ENCODE peak calls at places on chromosomes 2 and 18, in six cellular contexts. U is HCT116, W is stomach, H is endothelial cell of umbilical vein, V is sigmoid colon, Z is GM12891. P is an unnamed sample.

GRCh38 chr2:128041561-128041960 is 13.7 kb upstream of the SAP130 start:
- DNase-seq in H (no peak), V (no peak), W (no peak), U (no peak), Z (no peak), P (no peak)

GRCh38 chr2:73837847-73838585 is 9.3 kb downstream of the STAMBP start:
- DNase-seq in U (no peak), V (no peak), W (no peak), Z (no peak), H (no peak), P (no peak)

GRCh38 chr18:33184178-33184577 is 256.3 kb downstream of the CCDC178 start:
- DNase-seq in U (no peak), V (no peak), H (peak; percentile 69), W (no peak), Z (no peak), P (no peak)

GRCh38 chr2:204187513-204188088 is 251.0 kb downstream of the ICOS start:
- DNase-seq in H (no peak), W (no peak), U (no peak), V (no peak), Z (no peak), P (no peak)

GRCh38 chr2:131039908-131040660 is 53.2 kb downstream of the FAM168B start:
- DNase-seq in W (no peak), Z (no peak), H (no peak), V (peak; percentile 59), U (no peak), P (peak; percentile 82)

GRCh38 chr2:224847431-224847830 is 131.3 kb upstream of the CCDC195 start:
- DNase-seq in H (no peak), W (no peak), V (no peak), Z (no peak), U (no peak), P (no peak)

GRCh38 chr18:23422751-23423418 is 30.2 kb upstream of the RIOK3 start:
- DNase-seq in Z (no peak), W (peak; percentile 57), U (peak; percentile 78), V (no peak), H (no peak), P (peak; percentile 83)

GRCh38 chr2:236768393-236769140 is 198.9 kb downstream of the ACKR3 start:
- DNase-seq in Z (no peak), W (no peak), H (no peak), U (no peak), V (no peak), P (no peak)

GRCh38 chr2:113823729-113824595 is 65.9 kb upstream of the ACTR3 start:
- DNase-seq in H (no peak), W (no peak), U (no peak), V (no peak), Z (no peak), P (no peak)

GRCh38 chr2:162908567-162908966 is 70.0 kb upstream of the KCNH7 start:
- DNase-seq in W (no peak), U (no peak), H (no peak), V (no peak), Z (no peak), P (no peak)

GRCh38 chr2:125408839-125409502 is 1247.0 kb upstream of the GYPC start:
- DNase-seq in Z (no peak), V (no peak), U (no peak), H (no peak), W (no peak), P (no peak)

DNA sequence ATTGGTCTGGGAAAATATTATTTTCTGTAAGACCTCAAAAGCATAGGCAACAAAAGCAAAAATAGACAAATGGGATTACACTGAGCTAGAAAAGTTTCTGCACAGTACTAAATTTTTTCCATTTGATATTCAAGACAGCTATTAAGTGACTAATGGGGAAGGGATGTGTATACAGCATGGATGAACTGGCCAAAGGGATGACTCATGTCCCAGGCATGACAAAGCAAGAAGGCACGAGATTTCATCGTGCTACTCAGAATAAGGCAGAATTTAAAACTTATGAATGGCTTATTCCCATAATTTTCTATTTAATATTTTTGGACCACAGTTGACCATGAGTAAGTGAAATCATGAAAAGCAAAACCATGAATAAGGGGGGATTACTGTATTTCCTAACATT is 1250.1 kb upstream of the GYPC start:
- DNase-seq in V (no peak), U (no peak), H (no peak), W (no peak), Z (no peak), P (no peak)
- TF ChIP-seq POLR2AphosphoS5 in V (peak; percentile 20), U (no peak), H (no peak), W (no peak), Z (no peak), P (no peak)

DNA sequence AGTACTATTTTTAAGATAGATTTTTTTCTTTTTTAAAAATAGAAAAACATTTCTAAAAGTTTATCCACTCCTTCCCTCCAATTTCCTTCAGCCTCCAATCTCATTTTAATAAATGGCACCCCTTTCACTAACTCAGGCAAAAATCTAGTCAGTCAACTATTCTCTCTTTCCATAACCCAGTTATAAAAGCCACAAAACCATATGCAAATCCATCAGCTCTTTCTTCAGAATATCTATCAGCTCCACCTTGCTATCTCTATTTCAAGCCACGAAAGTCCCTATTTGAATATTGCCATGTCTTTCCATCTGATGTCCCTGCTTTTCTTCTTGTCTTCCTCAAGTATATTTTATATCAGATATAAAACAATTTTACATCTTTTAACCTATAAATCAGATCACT is 397.1 kb downstream of the ERBB4 start:
- DNase-seq in Z (no peak), W (no peak), U (no peak), H (no peak), V (no peak), P (no peak)
- TF ChIP-seq POLR2AphosphoS5 in Z (no peak), W (no peak), U (no peak), H (no peak), V (no peak), P (no peak)

GRCh38 chr18:10040287-10041011 is 126.6 kb downstream of the VAPA start:
- DNase-seq in H (peak; percentile 52), V (no peak), W (peak; percentile 23), Z (no peak), U (no peak), P (no peak)
- TF ChIP-seq POLR2AphosphoS5 in H (no peak), V (peak; percentile 58), W (no peak), Z (no peak), U (no peak), P (no peak)

DNA sequence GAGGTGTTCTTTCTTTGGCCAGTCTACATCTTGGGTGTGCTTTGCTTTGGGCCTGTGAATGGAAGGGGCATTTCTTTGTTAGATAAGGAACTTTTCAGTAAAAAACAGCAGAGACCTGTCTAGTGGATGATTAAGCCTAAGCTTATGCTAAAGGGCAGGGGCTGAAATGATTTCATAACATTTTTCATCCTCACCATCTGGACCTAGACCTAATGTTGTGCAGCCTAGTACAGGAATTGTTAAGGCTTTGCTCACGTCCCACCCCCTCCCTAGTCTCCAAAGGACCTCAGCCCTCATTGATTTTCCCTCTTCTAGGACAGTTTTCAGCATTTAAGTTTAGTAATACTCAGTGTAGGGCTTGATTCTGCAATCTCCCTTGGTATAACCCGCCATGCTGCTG is 111.8 kb downstream of the PRKCE start:
- DNase-seq in Z (no peak), W (no peak), U (no peak), V (no peak), H (no peak), P (no peak)
- TF ChIP-seq POLR2AphosphoS5 in Z (no peak), W (no peak), U (no peak), V (no peak), H (no peak), P (no peak)

DNA sequence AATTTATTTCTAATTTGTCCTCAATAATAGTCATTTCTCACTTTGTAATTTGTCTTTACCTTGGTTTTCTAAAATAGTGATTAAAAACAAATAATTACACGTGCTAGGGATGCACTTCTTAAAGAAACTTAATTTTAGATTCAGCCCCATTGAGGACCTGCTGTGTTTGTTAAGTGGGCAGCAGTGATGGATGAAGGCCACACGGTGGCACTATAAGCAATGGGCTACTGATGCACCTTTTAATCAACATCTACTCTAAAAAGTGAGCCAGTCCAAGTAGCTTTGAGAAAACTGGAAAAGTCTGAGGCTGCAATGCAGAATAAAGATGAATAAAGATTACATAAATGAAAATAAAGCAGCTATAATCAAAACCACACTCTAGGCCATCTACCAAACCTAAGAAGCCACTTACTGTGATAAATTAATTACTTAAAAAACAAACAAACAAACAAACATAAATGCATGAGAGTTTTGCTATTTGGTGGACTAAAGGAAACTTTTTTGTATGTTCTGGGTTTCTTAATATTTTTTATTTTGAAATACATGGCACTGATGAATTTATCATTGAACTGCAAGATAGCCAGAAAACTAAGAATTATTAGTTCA is 89.3 kb downstream of the PDE11A start:
- DNase-seq in H (peak; percentile 53), Z (peak; percentile 15), U (peak; percentile 34), W (peak; percentile 33), V (no peak), P (no peak)
- TF ChIP-seq POLR2AphosphoS5 in H (no peak), Z (no peak), U (no peak), W (no peak), V (no peak), P (no peak)

GRCh38 chr2:182320106-182320505 is 106.7 kb downstream of the PDE1A start:
- DNase-seq in H (no peak), U (no peak), V (no peak), W (no peak), Z (no peak), P (no peak)

GRCh38 chr2:182318466-182319309 is 108.1 kb downstream of the PDE1A start:
- DNase-seq in V (no peak), H (peak; percentile 45), U (no peak), W (no peak), Z (no peak), P (no peak)

GRCh38 chr2:182321096-182321495 is 105.7 kb downstream of the PDE1A start:
- DNase-seq in H (no peak), U (no peak), Z (no peak), W (no peak), V (no peak), P (no peak)

GRCh38 chr2:182319556-182319955 is 107.3 kb downstream of the PDE1A start:
- DNase-seq in U (no peak), W (no peak), V (no peak), H (no peak), Z (no peak), P (no peak)

DNA sequence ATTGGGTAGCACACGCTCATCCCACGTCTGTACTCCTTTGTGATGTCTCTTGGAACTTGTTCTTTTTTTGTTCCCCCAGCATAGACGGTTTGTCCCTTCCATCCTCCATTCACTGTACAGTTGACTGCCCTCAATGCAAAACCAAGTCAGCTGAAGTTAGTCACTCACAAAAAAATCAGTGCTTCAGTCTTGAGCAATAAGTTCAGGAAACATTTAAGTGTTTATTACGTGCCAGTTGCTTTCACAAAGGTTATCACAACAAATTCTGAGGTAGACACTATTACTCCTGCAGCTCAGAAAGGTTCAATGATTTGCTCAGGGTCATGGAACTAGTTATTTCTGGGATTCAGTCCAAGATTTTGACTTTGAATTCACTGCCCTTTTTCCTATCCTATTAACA is 102.2 kb downstream of the PDE1A start:
- DNase-seq in W (no peak), Z (no peak), U (no peak), H (peak; percentile 84), V (no peak), P (no peak)
- TF ChIP-seq POLR2AphosphoS5 in W (no peak), Z (no peak), U (no peak), H (peak; percentile 67), V (no peak), P (no peak)

GRCh38 chr2:21441442-21441841 is 317.7 kb downstream of the TDRD15 start:
- DNase-seq in Z (no peak), U (no peak), W (no peak), V (no peak), H (no peak), P (no peak)

GRCh38 chr2:21443494-21444105 is 319.8 kb downstream of the TDRD15 start:
- DNase-seq in H (no peak), Z (no peak), W (no peak), U (no peak), V (no peak), P (no peak)

GRCh38 chr2:21438949-21439348 is 315.2 kb downstream of the TDRD15 start:
- DNase-seq in U (no peak), H (no peak), W (no peak), Z (no peak), V (no peak), P (no peak)
- TF ChIP-seq POLR2AphosphoS5 in U (no peak), H (no peak), W (peak; percentile 12), Z (no peak), V (no peak), P (peak; percentile 56)